ENCODE peak calls at places on chromosomes 3 and 15, in five cellular contexts. One of them, this sample, is unnamed.

GRCh38 chr3:39404943-39405686 is 1.4 kb upstream of the RPSA start:
- DNase-seq in skeletal muscle cell: no peak
- DNase-seq in right cardiac atrium: peak; percentile 32
- DNase-seq in H1: peak; percentile 93
- DNase-seq in astrocyte: no peak
- DNase-seq in this sample: no peak

GRCh38 chr3:188046561-188047213 is 107.3 kb upstream of the LPP start:
- DNase-seq in skeletal muscle cell: no peak
- DNase-seq in H1: no peak
- DNase-seq in right cardiac atrium: no peak
- DNase-seq in astrocyte: peak; percentile 55
- DNase-seq in this sample: no peak

GRCh38 chr3:99172736-99173657 is 271.5 kb upstream of the DCBLD2 start:
- DNase-seq in astrocyte: peak; percentile 56
- DNase-seq in right cardiac atrium: peak; percentile 55
- DNase-seq in H1: no peak
- DNase-seq in skeletal muscle cell: peak; percentile 41
- DNase-seq in this sample: no peak

GRCh38 chr3:69174435-69174834 is 52.0 kb upstream of the LMOD3 start:
- DNase-seq in right cardiac atrium: no peak
- DNase-seq in astrocyte: no peak
- DNase-seq in skeletal muscle cell: no peak
- DNase-seq in H1: no peak
- DNase-seq in this sample: no peak

GRCh38 chr15:71295242-71296031 is 180.2 kb downstream of the THSD4 start:
- DNase-seq in skeletal muscle cell: peak; percentile 99
- DNase-seq in right cardiac atrium: no peak
- DNase-seq in H1: peak; percentile 7
- DNase-seq in astrocyte: peak; percentile 100
- DNase-seq in this sample: peak; percentile 99

GRCh38 chr3:125645613-125646012 is 50.3 kb upstream of the OSBPL11 start:
- DNase-seq in skeletal muscle cell: no peak
- DNase-seq in astrocyte: no peak
- DNase-seq in right cardiac atrium: no peak
- DNase-seq in H1: no peak
- DNase-seq in this sample: no peak

GRCh38 chr15:41568350-41569017 is 9.5 kb downstream of the TYRO3 start:
- DNase-seq in right cardiac atrium: peak; percentile 83
- DNase-seq in astrocyte: no peak
- DNase-seq in H1: peak; percentile 84
- DNase-seq in skeletal muscle cell: no peak
- DNase-seq in this sample: no peak

GRCh38 chr3:111954228-111954990 is 24.4 kb upstream of the ABHD10 start:
- DNase-seq in skeletal muscle cell: no peak
- DNase-seq in astrocyte: peak; percentile 37
- DNase-seq in H1: no peak
- DNase-seq in right cardiac atrium: no peak
- DNase-seq in this sample: peak; percentile 82

GRCh38 chr15:23447107-23447500 is at the start of gene GOLGA6L2:
- DNase-seq in H1: no peak
- DNase-seq in astrocyte: no peak
- DNase-seq in right cardiac atrium: no peak
- DNase-seq in skeletal muscle cell: no peak
- DNase-seq in this sample: no peak

GRCh38 chr3:150399060-150399459 is 9.0 kb upstream of the TSC22D2 start:
- DNase-seq in skeletal muscle cell: no peak
- DNase-seq in H1: no peak
- DNase-seq in right cardiac atrium: no peak
- DNase-seq in astrocyte: no peak
- DNase-seq in this sample: no peak

GRCh38 chr3:72177075-72178050 is 392.4 kb upstream of the PROK2 start:
- DNase-seq in right cardiac atrium: peak; percentile 78
- DNase-seq in astrocyte: peak; percentile 41
- DNase-seq in H1: no peak
- DNase-seq in skeletal muscle cell: no peak
- DNase-seq in this sample: no peak

GRCh38 chr3:176961916-176962315 is 235.4 kb downstream of the TBL1XR1 start:
- DNase-seq in H1: no peak
- DNase-seq in right cardiac atrium: no peak
- DNase-seq in skeletal muscle cell: no peak
- DNase-seq in astrocyte: peak; percentile 36
- DNase-seq in this sample: no peak

GRCh38 chr15:86115138-86115801 is 35.6 kb downstream of the AGBL1 start:
- DNase-seq in skeletal muscle cell: no peak
- DNase-seq in right cardiac atrium: no peak
- DNase-seq in astrocyte: peak; percentile 5
- DNase-seq in H1: no peak
- DNase-seq in this sample: no peak

GRCh38 chr3:142724682-142725351 is 983 bp downstream of the TRPC1 start:
- DNase-seq in skeletal muscle cell: no peak
- DNase-seq in astrocyte: peak; percentile 6
- DNase-seq in right cardiac atrium: peak; percentile 69
- DNase-seq in H1: peak; percentile 34
- DNase-seq in this sample: no peak

GRCh38 chr3:122928396-122929187 is 99.0 kb downstream of the SEMA5B start:
- DNase-seq in skeletal muscle cell: no peak
- DNase-seq in astrocyte: no peak
- DNase-seq in H1: no peak
- DNase-seq in right cardiac atrium: no peak
- DNase-seq in this sample: no peak

GRCh38 chr3:122926811-122927210 is 100.8 kb downstream of the SEMA5B start:
- DNase-seq in astrocyte: no peak
- DNase-seq in H1: no peak
- DNase-seq in right cardiac atrium: no peak
- DNase-seq in skeletal muscle cell: no peak
- DNase-seq in this sample: no peak

GRCh38 chr3:122927726-122928125 is 99.8 kb downstream of the SEMA5B start:
- DNase-seq in astrocyte: no peak
- DNase-seq in H1: no peak
- DNase-seq in right cardiac atrium: no peak
- DNase-seq in skeletal muscle cell: no peak
- DNase-seq in this sample: no peak

GRCh38 chr3:122925756-122926155 is 101.8 kb downstream of the SEMA5B start:
- DNase-seq in astrocyte: no peak
- DNase-seq in skeletal muscle cell: no peak
- DNase-seq in H1: no peak
- DNase-seq in right cardiac atrium: no peak
- DNase-seq in this sample: no peak

GRCh38 chr3:122926322-122926721 is 101.2 kb downstream of the SEMA5B start:
- DNase-seq in astrocyte: no peak
- DNase-seq in skeletal muscle cell: no peak
- DNase-seq in right cardiac atrium: no peak
- DNase-seq in H1: no peak
- DNase-seq in this sample: no peak
- H3K4me3 ChIP-seq in astrocyte: no peak overlapping the region
- H3K4me3 ChIP-seq in skeletal muscle cell: no peak overlapping the region
- H3K4me3 ChIP-seq in right cardiac atrium: no peak overlapping the region
- H3K4me3 ChIP-seq in H1: no peak overlapping the region
- H3K4me3 ChIP-seq in this sample: no peak overlapping the region

GRCh38 chr15:96324900-96325299 is 5.6 kb upstream of the NR2F2 start:
- DNase-seq in H1: no peak
- DNase-seq in right cardiac atrium: no peak
- DNase-seq in skeletal muscle cell: no peak
- DNase-seq in astrocyte: peak; percentile 46
- DNase-seq in this sample: no peak
- H3K4me3 ChIP-seq in H1: no peak overlapping the region
- H3K4me3 ChIP-seq in right cardiac atrium: peak overlapping the region; percentile 94
- H3K4me3 ChIP-seq in skeletal muscle cell: peak overlapping the region; percentile 84
- H3K4me3 ChIP-seq in astrocyte: peak overlapping the region; percentile 85
- H3K4me3 ChIP-seq in this sample: peak overlapping the region; percentile 68

DNA sequence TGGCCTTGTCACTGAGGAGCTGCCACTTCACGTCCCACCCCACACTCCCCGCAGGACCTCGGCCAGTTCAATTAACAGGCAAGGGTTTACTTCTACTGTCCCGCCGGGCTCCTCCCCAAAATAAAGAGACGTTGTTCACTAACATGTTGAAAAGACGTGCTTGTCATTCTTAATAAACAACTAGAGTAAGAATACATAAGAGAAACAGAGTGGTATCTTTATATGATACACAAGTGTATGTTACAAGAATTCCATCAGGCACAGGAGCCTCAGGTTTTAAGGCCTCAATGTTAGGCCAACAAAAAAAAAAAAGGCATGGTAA is 326 bp upstream of the IMPDH2 start:
- DNase-seq in H1: no peak
- DNase-seq in right cardiac atrium: no peak
- DNase-seq in skeletal muscle cell: no peak
- DNase-seq in astrocyte: no peak
- DNase-seq in this sample: no peak
- H3K4me3 ChIP-seq in H1: no peak overlapping the region
- H3K4me3 ChIP-seq in right cardiac atrium: no peak overlapping the region
- H3K4me3 ChIP-seq in skeletal muscle cell: peak overlapping the region; percentile 99
- H3K4me3 ChIP-seq in astrocyte: peak overlapping the region; percentile 72
- H3K4me3 ChIP-seq in this sample: no peak overlapping the region

GRCh38 chr15:62047278-62047847 is 12.9 kb downstream of the VPS13C start:
- DNase-seq in H1: no peak
- DNase-seq in astrocyte: no peak
- DNase-seq in skeletal muscle cell: no peak
- DNase-seq in right cardiac atrium: no peak
- DNase-seq in this sample: no peak

GRCh38 chr15:62051166-62051565 is 9.1 kb downstream of the VPS13C start:
- DNase-seq in H1: no peak
- DNase-seq in right cardiac atrium: no peak
- DNase-seq in astrocyte: no peak
- DNase-seq in skeletal muscle cell: no peak
- DNase-seq in this sample: no peak

GRCh38 chr15:62050118-62050517 is 10.1 kb downstream of the VPS13C start:
- DNase-seq in right cardiac atrium: no peak
- DNase-seq in skeletal muscle cell: no peak
- DNase-seq in H1: no peak
- DNase-seq in astrocyte: no peak
- DNase-seq in this sample: no peak

GRCh38 chr15:62046064-62046779 is 14.0 kb downstream of the VPS13C start:
- DNase-seq in astrocyte: no peak
- DNase-seq in skeletal muscle cell: no peak
- DNase-seq in right cardiac atrium: no peak
- DNase-seq in H1: no peak
- DNase-seq in this sample: no peak
- H3K4me3 ChIP-seq in astrocyte: no peak overlapping the region
- H3K4me3 ChIP-seq in skeletal muscle cell: no peak overlapping the region
- H3K4me3 ChIP-seq in right cardiac atrium: no peak overlapping the region
- H3K4me3 ChIP-seq in H1: no peak overlapping the region
- H3K4me3 ChIP-seq in this sample: no peak overlapping the region

GRCh38 chr3:66412176-66412887 is 88.5 kb downstream of the LRIG1 start:
- DNase-seq in skeletal muscle cell: no peak
- DNase-seq in right cardiac atrium: no peak
- DNase-seq in astrocyte: no peak
- DNase-seq in H1: no peak
- DNase-seq in this sample: no peak

GRCh38 chr3:66411436-66411835 is 89.4 kb downstream of the LRIG1 start:
- DNase-seq in skeletal muscle cell: no peak
- DNase-seq in H1: no peak
- DNase-seq in right cardiac atrium: no peak
- DNase-seq in astrocyte: no peak
- DNase-seq in this sample: no peak

GRCh38 chr3:66409771-66410355 is 91.0 kb downstream of the LRIG1 start:
- DNase-seq in astrocyte: no peak
- DNase-seq in H1: no peak
- DNase-seq in skeletal muscle cell: no peak
- DNase-seq in right cardiac atrium: no peak
- DNase-seq in this sample: no peak

GRCh38 chr3:66410371-66410770 is 90.5 kb downstream of the LRIG1 start:
- DNase-seq in astrocyte: no peak
- DNase-seq in skeletal muscle cell: no peak
- DNase-seq in right cardiac atrium: no peak
- DNase-seq in H1: no peak
- DNase-seq in this sample: no peak

GRCh38 chr3:66410976-66411375 is 89.8 kb downstream of the LRIG1 start:
- DNase-seq in right cardiac atrium: no peak
- DNase-seq in H1: no peak
- DNase-seq in astrocyte: no peak
- DNase-seq in skeletal muscle cell: no peak
- DNase-seq in this sample: no peak
- H3K4me3 ChIP-seq in right cardiac atrium: no peak overlapping the region
- H3K4me3 ChIP-seq in H1: no peak overlapping the region
- H3K4me3 ChIP-seq in astrocyte: no peak overlapping the region
- H3K4me3 ChIP-seq in skeletal muscle cell: no peak overlapping the region
- H3K4me3 ChIP-seq in this sample: no peak overlapping the region

GRCh38 chr15:55290361-55291057 is 896 bp upstream of the RAB27A start:
- DNase-seq in skeletal muscle cell: no peak
- DNase-seq in astrocyte: peak; percentile 57
- DNase-seq in H1: peak; percentile 43
- DNase-seq in right cardiac atrium: peak; percentile 93
- DNase-seq in this sample: peak; percentile 30

GRCh38 chr15:55284461-55284860 is 5.2 kb downstream of the RAB27A start:
- DNase-seq in skeletal muscle cell: no peak
- DNase-seq in astrocyte: no peak
- DNase-seq in right cardiac atrium: no peak
- DNase-seq in H1: no peak
- DNase-seq in this sample: no peak

GRCh38 chr15:55289573-55290360 is at the start of gene RAB27A:
- DNase-seq in right cardiac atrium: peak; percentile 91
- DNase-seq in H1: no peak
- DNase-seq in skeletal muscle cell: no peak
- DNase-seq in astrocyte: peak; percentile 51
- DNase-seq in this sample: no peak

GRCh38 chr15:55289011-55289572 is 521 bp downstream of the RAB27A start:
- DNase-seq in H1: no peak
- DNase-seq in astrocyte: peak; percentile 17
- DNase-seq in right cardiac atrium: peak; percentile 54
- DNase-seq in skeletal muscle cell: no peak
- DNase-seq in this sample: no peak

GRCh38 chr15:55288006-55288717 is 1.5 kb downstream of the RAB27A start:
- DNase-seq in right cardiac atrium: no peak
- DNase-seq in H1: no peak
- DNase-seq in astrocyte: no peak
- DNase-seq in skeletal muscle cell: no peak
- DNase-seq in this sample: no peak
- H3K4me3 ChIP-seq in right cardiac atrium: no peak overlapping the region
- H3K4me3 ChIP-seq in H1: no peak overlapping the region
- H3K4me3 ChIP-seq in astrocyte: no peak overlapping the region
- H3K4me3 ChIP-seq in skeletal muscle cell: peak overlapping the region; percentile 83
- H3K4me3 ChIP-seq in this sample: no peak overlapping the region

DNA sequence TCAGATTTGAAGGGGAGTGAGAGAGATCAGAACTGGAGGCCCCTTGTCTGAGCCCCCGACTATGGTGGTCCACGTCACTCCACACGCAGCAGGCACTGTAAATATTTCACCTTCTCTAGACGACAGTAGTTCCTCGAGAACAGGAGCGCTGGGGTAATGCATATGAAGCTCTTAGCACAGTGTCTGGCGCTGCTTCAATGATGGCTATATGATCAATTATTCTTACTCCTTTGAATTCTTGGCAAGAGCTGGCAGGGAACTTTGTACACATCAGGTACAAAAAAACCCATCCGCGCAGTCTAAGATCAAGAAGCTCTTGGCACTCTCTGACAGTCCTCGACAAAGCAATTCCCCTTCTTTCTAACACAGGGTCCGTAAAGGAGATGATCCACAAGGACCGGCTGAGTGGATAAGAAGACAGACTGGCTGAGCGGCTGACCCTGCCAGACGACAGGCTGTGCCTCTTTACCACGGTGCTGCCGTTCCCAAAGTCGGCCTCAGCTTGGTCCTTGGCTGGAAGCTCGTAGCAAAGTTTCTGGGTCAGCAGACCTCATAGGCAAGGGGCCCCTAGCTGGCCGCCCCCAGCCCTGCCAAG is 475 bp upstream of the NRROS start:
- DNase-seq in right cardiac atrium: no peak
- DNase-seq in H1: no peak
- DNase-seq in astrocyte: no peak
- DNase-seq in skeletal muscle cell: no peak
- DNase-seq in this sample: no peak
- H3K4me3 ChIP-seq in right cardiac atrium: peak overlapping the region; percentile 71
- H3K4me3 ChIP-seq in H1: peak overlapping the region; percentile 11
- H3K4me3 ChIP-seq in astrocyte: no peak overlapping the region
- H3K4me3 ChIP-seq in skeletal muscle cell: peak overlapping the region; percentile 47
- H3K4me3 ChIP-seq in this sample: peak overlapping the region; percentile 33

This sample was measured in BJ.